ENCODE peak calls at places on chromosomes 7 and 10, in eight cellular contexts. O is psoas muscle; Y is CD4-positive, CD25-positive, alpha-beta regulatory T cell; I is dorsolateral prefrontal cortex; V is neural progenitor cell; G is A549; A is neuronal stem cell; P is PC-9. B is an unnamed sample.

GRCh38 chr10:94216201-94216600 is 146.5 kb downstream of the NOC3L start:
- DNase-seq in V (no peak), Y (no peak), O (no peak), I (no peak), A (no peak), P (no peak), G (no peak), B (no peak)

GRCh38 chr10:60346661-60347060 is 43.0 kb downstream of the ANK3 start:
- DNase-seq in O (no peak), V (no peak), Y (no peak), A (no peak), I (no peak), G (no peak), P (no peak), B (no peak)

GRCh38 chr10:80444646-80445319 is 9.3 kb upstream of the TSPAN14 start:
- DNase-seq in P (peak), I (peak), Y (peak), V (peak), A (peak), O (peak), G (peak), B (peak)

GRCh38 chr7:41224063-41224763 is 478.7 kb downstream of the INHBA start:
- DNase-seq in I (no peak), Y (no peak), V (no peak), O (no peak), G (no peak), P (peak), A (no peak), B (no peak)

GRCh38 chr10:43437141-43437860 is 390 bp downstream of the ZNF487 start:
- DNase-seq in Y (no peak), V (no peak), G (peak), O (no peak), A (peak), P (no peak), I (no peak), B (no peak)

GRCh38 chr10:97549587-97550322 is 22.8 kb upstream of the ANKRD2 start:
- DNase-seq in O (peak), G (no peak), Y (no peak), V (peak), A (no peak), P (no peak), I (peak), B (peak)

GRCh38 chr7:6729492-6730342 is 23.0 kb upstream of the ZNF12 start:
- DNase-seq in P (peak), V (peak), I (peak), G (peak), Y (peak), A (peak), O (peak), B (peak)

GRCh38 chr10:20836401-20836800 is 60.7 kb downstream of the NEBL start:
- DNase-seq in A (no peak), Y (no peak), O (no peak), V (no peak), I (no peak), P (no peak), G (no peak), B (no peak)

GRCh38 chr7:23712368-23713284 is 2.6 kb downstream of the STK31 start:
- DNase-seq in A (peak), G (peak), I (no peak), Y (no peak), O (no peak), P (no peak), V (peak), B (no peak)

GRCh38 chr7:17535776-17536175 is 237.3 kb downstream of the AHR start:
- DNase-seq in Y (no peak), A (no peak), G (no peak), V (no peak), I (no peak), P (no peak), O (no peak), B (no peak)

GRCh38 chr10:3737811-3738311 is 47.1 kb downstream of the KLF6 start:
- DNase-seq in V (no peak), O (no peak), A (no peak), P (no peak), Y (no peak), G (no peak), I (no peak), B (no peak)

GRCh38 chr10:86287966-86288579 is 78.5 kb downstream of the GRID1 start:
- DNase-seq in I (no peak), O (no peak), Y (no peak), G (no peak), V (no peak), P (no peak), A (no peak), B (no peak)

GRCh38 chr7:23530355-23530754 is 1.4 kb downstream of the TRA2A start:
- DNase-seq in P (peak), I (no peak), Y (peak), A (no peak), G (peak), V (peak), O (no peak), B (no peak)

GRCh38 chr10:30833625-30833970 is 198.1 kb downstream of the ZNF438 start:
- DNase-seq in A (no peak), G (no peak), I (no peak), P (no peak), V (no peak), O (no peak), Y (no peak), B (no peak)

GRCh38 chr7:11615163-11615562 is 216.8 kb downstream of the THSD7A start:
- DNase-seq in V (no peak), O (no peak), Y (no peak), A (no peak), P (no peak), G (no peak), I (no peak), B (no peak)

GRCh38 chr7:29350351-29350750 is 155.8 kb downstream of the CHN2 start:
- DNase-seq in A (no peak), I (no peak), V (no peak), G (no peak), P (no peak), O (no peak), Y (no peak), B (no peak)

DNA sequence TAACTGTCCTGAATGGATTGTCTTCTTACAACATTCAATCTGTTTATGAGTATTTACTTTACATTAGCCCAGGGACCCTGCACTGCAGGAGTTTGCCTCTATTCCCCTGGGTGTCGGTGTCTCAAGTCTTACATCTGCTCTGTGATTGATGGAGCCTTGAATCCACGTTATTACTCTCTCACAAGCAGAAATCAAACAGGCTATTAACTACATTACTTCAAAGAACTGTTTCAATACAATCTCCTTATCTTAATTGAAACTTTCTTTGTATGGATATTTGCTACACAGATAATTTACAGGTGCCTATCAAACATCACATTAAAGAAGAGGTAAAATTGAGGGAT is 3.1 kb upstream of the ARID5B start:
- DNase-seq in I (no peak), Y (no peak), P (no peak), O (no peak), A (no peak), G (no peak), V (no peak), B (no peak)
- H3K27ac ChIP-seq in I (no peak), Y (peak), P (peak), O (peak), A (no peak), G (no peak), V (no peak), B (no peak)

GRCh38 chr10:77821551-77821950 is 105.0 kb downstream of the DLG5 start:
- DNase-seq in Y (no peak), I (no peak), A (no peak), G (no peak), P (no peak), V (no peak), O (peak), B (no peak)
- H3K27ac ChIP-seq in Y (no peak), I (no peak), A (no peak), G (no peak), P (no peak), V (no peak), O (no peak), B (no peak)

GRCh38 chr10:79148452-79149344 is 79.9 kb downstream of the ZMIZ1 start:
- DNase-seq in A (no peak), V (peak), Y (no peak), I (peak), G (peak), O (peak), P (peak), B (peak)
- H3K27ac ChIP-seq in A (no peak), V (no peak), Y (no peak), I (peak), G (peak), O (peak), P (peak), B (peak)

DNA sequence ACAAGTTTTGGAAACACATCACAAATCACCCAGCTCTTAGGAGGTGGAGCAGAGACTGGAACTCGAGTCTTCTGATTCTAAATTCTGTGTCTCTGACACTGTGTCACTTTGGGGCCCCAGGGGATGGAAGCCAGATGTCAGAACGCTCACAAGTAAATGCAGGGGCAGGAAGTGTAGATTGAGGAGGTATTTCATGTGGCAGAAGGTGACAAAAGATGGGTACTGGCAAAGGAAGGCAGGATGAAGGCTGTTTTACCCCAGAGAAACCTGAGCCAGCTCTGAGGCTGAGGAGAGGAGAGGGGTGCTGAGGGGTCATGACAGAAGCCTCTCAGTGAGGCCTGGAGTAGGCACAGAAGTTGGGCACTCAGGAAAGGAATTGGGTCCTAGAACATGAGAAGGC is 6.0 kb upstream of the PURB start:
- DNase-seq in G (no peak), A (no peak), V (no peak), P (no peak), O (no peak), I (no peak), Y (no peak), B (no peak)
- H3K27ac ChIP-seq in G (no peak), A (no peak), V (no peak), P (no peak), O (no peak), I (peak), Y (no peak), B (no peak)

DNA sequence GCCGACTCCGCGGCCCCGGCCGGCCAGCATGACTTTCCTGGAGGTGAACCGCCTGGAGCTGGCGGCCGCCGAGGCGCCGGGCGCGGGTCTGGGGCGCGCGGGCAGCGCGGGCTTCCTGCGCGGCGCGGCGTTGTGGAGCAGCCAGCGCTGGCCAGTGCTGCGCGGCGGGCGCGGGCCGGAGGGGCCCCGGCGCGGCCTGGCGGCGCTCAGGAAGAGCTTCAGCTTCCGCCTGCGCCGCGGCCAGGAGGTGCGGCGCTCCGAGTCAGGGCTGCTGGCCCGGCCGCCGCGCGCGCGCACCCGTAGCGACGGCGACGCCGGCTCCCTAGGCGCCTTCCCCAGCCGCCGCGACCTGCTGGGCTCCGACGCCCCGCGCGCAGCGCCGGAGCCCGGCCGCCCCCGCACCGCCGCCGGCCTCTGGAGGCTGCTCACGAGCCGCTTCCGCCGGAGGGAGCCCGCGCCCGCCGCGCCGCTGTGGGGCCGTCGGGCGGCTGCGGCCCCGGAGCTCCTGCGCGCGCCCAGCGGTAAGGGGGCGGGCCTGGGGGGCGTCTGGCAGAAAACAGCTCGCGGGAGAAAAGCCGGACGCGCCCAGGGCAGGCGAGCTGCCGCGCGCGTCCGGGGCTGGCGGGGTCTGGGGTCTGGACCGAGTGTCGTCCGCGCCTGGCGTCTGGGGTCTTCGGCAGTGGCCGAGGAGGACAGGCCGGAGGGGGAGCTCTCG is 29.0 kb downstream of the AGAP3 start:
- DNase-seq in Y (no peak), G (no peak), V (peak), I (no peak), O (no peak), P (no peak), A (no peak), B (no peak)
- H3K27ac ChIP-seq in Y (no peak), G (peak), V (no peak), I (no peak), O (no peak), P (no peak), A (no peak), B (no peak)

DNA sequence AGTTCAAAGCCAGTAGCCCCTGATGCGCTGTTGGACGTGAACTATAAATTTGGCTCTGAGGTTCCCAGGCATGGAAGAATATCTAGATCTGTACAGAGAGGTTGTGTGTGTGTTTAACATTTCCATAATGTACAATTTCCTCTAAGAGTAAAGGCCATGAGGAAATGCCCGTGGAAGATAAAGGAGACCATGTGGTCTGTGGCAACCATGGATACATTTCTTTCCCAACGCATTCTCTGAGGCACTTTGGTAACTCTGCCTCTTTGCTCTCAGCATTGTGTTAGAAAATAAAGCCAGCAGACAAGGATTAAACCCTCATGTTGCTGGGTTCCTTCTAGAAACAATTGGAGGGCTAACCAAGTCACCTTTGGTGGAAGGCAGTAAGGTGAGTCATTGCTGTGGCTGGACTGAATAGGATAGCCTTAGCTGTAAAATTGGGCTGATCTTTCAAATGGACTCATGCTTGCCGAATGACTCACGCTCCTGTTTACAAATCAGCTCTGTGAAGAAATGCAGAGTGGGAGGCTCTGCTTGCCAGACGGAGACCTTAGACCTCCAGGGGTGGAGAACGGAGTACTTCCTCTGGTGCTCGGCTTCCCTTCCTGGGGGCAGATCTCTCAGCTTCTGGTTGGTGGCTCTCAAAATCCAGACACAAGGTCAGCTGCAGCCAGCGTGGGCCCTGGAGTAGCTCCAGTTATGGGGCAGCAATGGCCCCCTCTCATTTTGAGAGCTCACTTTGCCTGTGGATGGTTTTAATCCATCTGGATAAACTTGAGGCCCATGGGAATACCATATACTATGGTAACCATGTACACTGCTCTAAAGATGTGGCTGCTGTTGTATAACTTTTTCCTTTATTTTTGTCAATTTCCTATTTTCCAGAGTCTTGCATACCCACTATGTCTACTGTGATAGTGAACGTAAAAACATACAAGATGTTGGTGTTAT is 137.3 kb downstream of the TCF7L2 start:
- DNase-seq in V (no peak), A (no peak), P (peak), O (no peak), Y (no peak), G (peak), I (no peak), B (no peak)
- H3K27ac ChIP-seq in V (no peak), A (no peak), P (peak), O (peak), Y (no peak), G (peak), I (no peak), B (no peak)

GRCh38 chr7:140542226-140542625 is 62.9 kb upstream of the MKRN1 start:
- DNase-seq in O (peak), Y (no peak), G (peak), A (no peak), P (peak), V (peak), I (no peak), B (no peak)

GRCh38 chr7:140541176-140541512 is 61.8 kb upstream of the MKRN1 start:
- DNase-seq in G (no peak), Y (no peak), I (no peak), O (peak), A (no peak), V (no peak), P (no peak), B (no peak)

GRCh38 chr7:140539466-140539865 is 60.2 kb upstream of the MKRN1 start:
- DNase-seq in G (no peak), P (no peak), Y (no peak), O (peak), V (no peak), I (no peak), A (no peak), B (no peak)

GRCh38 chr7:140541513-140542192 is 62.3 kb upstream of the MKRN1 start:
- DNase-seq in O (peak), P (peak), A (peak), Y (no peak), G (peak), I (no peak), V (peak), B (no peak)

GRCh38 chr7:140540142-140540777 is 61.0 kb upstream of the MKRN1 start:
- DNase-seq in O (peak), G (no peak), V (no peak), P (no peak), A (no peak), I (no peak), Y (no peak), B (no peak)
- H3K27ac ChIP-seq in O (no peak), G (peak), V (no peak), P (no peak), A (no peak), I (no peak), Y (no peak), B (no peak)